ENCODE peak calls at places on chromosomes 4 and X, in ten cellular contexts. S is lung; A is dorsolateral prefrontal cortex; H is CD4-positive, alpha-beta T cell; M is A673; Q is CD8-positive, alpha-beta memory T cell; C is mesendoderm; W is H9; N is RWPE1; R is WERI-Rb-1. E is an unnamed sample.

GRCh38 chrX:78029663-78030062 is 60.2 kb upstream of the PGAM4 start:
- DNase-seq in S (no peak), A (peak), H (no peak), M (peak), Q (no peak), C (peak), W (no peak), N (peak), R (peak), E (peak)

GRCh38 chrX:39619182-39620009 is 478.4 kb downstream of the BCOR start:
- DNase-seq in S (peak), A (no peak), H (no peak), M (no peak), Q (no peak), C (peak), W (no peak), N (peak), R (no peak), E (no peak)

GRCh38 chrX:125308653-125309052 is 11.0 kb upstream of the TEX13C start:
- DNase-seq in S (no peak), A (no peak), H (no peak), M (no peak), Q (no peak), C (no peak), W (no peak), N (no peak), R (no peak), E (no peak)

GRCh38 chr4:124828382-124828781 is 115.8 kb upstream of the ANKRD50 start:
- DNase-seq in S (no peak), A (no peak), H (no peak), M (no peak), Q (no peak), C (no peak), W (no peak), N (no peak), R (no peak), E (no peak)

GRCh38 chr4:18021470-18021719 is 160 bp downstream of the LCORL start:
- DNase-seq in S (no peak), A (no peak), H (no peak), M (no peak), Q (no peak), C (no peak), W (no peak), N (peak), R (no peak), E (no peak)

GRCh38 chr4:37002625-37003024 is 241.9 kb upstream of the NWD2 start:
- DNase-seq in S (no peak), A (no peak), H (no peak), M (no peak), Q (no peak), C (peak), W (no peak), N (no peak), R (no peak), E (no peak)

GRCh38 chrX:21770631-21771321 is 12.9 kb upstream of the SMPX start:
- DNase-seq in S (no peak), A (no peak), H (no peak), M (peak), Q (no peak), C (peak), W (peak), N (no peak), R (no peak), E (no peak)

GRCh38 chrX:70253377-70254062 is 6.5 kb downstream of the P2RY4 start:
- DNase-seq in S (no peak), A (no peak), H (no peak), M (no peak), Q (no peak), C (peak), W (no peak), N (peak), R (no peak), E (no peak)

GRCh38 chrX:93538575-93538974 is 134.8 kb downstream of the NAP1L3 start:
- DNase-seq in S (no peak), A (no peak), H (no peak), M (peak), Q (no peak), C (peak), W (no peak), N (peak), R (no peak), E (no peak)

GRCh38 chrX:129741880-129742758 is 3.3 kb downstream of the XPNPEP2 start:
- DNase-seq in S (no peak), A (no peak), H (no peak), M (no peak), Q (no peak), C (peak), W (peak), N (no peak), R (no peak), E (no peak)
- H3K27ac ChIP-seq in S (no peak), A (no peak), H (no peak), M (no peak), Q (no peak), C (no peak), W (no peak), N (no peak), R (no peak), E (no peak)

GRCh38 chrX:73561791-73562190 is 1.2 kb upstream of the CHIC1 start:
- DNase-seq in S (no peak), A (no peak), H (no peak), M (peak), Q (no peak), C (no peak), W (no peak), N (no peak), R (no peak), E (no peak)
- H3K27ac ChIP-seq in S (no peak), A (no peak), H (no peak), M (no peak), Q (no peak), C (no peak), W (no peak), N (no peak), R (no peak), E (no peak)

GRCh38 chr4:23853986-23854385 is 35.9 kb downstream of the PPARGC1A start:
- DNase-seq in S (no peak), A (no peak), H (no peak), M (no peak), Q (no peak), C (no peak), W (no peak), N (no peak), R (no peak), E (no peak)
- H3K27ac ChIP-seq in S (no peak), A (no peak), H (no peak), M (no peak), Q (no peak), C (no peak), W (no peak), N (no peak), R (no peak), E (no peak)

DNA sequence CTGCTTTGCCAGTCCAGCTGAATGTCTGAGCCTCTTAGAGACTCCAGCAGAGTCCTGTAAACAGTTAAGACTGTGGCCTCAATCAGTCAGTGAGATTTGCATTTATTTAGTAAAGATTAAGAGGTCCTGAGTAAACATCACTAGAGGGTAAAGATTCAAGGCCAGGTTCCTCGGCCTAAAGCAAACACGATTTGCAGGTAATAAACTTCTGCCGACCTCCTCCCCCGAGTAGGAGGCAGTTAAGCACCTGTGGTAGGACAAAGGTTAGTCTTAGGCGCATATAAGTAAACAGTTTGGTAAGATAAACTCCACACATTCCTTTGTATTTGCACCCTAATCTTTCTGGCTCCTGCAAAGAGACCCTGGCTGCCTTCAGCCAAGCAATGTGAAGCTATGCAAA is 99.6 kb downstream of the CFAP47 start:
- DNase-seq in S (no peak), A (no peak), H (no peak), M (no peak), Q (no peak), C (peak), W (no peak), N (no peak), R (no peak), E (no peak)
- H3K27ac ChIP-seq in S (no peak), A (no peak), H (no peak), M (no peak), Q (no peak), C (no peak), W (no peak), N (no peak), R (no peak), E (no peak)

GRCh38 chr4:119537586-119537985 is 91.0 kb downstream of the PDE5A start:
- DNase-seq in S (no peak), A (no peak), H (no peak), M (no peak), Q (no peak), C (no peak), W (no peak), N (no peak), R (no peak), E (no peak)
- H3K27ac ChIP-seq in S (no peak), A (no peak), H (no peak), M (no peak), Q (no peak), C (no peak), W (no peak), N (no peak), R (no peak), E (no peak)

GRCh38 chr4:98996056-98996941 is 778 bp downstream of the METAP1 start:
- DNase-seq in S (no peak), A (no peak), H (no peak), M (peak), Q (no peak), C (peak), W (no peak), N (peak), R (peak), E (peak)
- H3K27ac ChIP-seq in S (peak), A (peak), H (peak), M (peak), Q (peak), C (peak), W (no peak), N (peak), R (peak), E (peak)

DNA sequence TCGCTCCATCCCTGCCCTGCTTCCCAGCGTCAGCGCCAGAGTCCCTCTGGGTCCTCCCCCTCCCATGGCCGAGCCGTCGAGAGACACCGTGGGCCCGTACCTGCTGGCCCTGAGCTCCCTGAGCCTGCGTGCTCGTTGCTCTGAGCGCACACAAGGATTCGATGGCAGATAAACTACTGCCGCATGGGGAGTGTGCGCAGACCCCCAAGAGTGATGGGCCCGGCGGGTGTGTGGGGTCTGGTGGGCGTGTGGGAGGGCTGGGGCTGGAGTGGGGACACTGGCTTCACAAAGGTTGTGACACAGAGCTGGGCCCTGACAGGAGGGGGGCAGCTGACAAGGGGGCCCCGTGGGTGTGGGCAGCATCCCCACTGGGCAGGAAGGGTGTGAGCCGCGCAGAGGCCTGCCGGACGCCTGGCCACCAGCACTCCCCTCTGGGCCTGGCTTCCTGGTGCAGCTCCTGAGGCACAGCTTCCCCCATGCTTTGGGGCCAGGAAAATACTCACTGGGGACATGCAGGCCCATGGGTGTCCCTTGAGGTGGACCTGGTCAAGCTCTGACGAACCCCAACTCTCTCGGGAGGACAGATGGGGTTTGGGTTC is 4.8 kb upstream of the RGS12 start:
- DNase-seq in S (no peak), A (peak), H (no peak), M (no peak), Q (no peak), C (no peak), W (peak), N (no peak), R (no peak), E (no peak)
- H3K27ac ChIP-seq in S (no peak), A (no peak), H (no peak), M (no peak), Q (no peak), C (no peak), W (no peak), N (no peak), R (no peak), E (no peak)

DNA sequence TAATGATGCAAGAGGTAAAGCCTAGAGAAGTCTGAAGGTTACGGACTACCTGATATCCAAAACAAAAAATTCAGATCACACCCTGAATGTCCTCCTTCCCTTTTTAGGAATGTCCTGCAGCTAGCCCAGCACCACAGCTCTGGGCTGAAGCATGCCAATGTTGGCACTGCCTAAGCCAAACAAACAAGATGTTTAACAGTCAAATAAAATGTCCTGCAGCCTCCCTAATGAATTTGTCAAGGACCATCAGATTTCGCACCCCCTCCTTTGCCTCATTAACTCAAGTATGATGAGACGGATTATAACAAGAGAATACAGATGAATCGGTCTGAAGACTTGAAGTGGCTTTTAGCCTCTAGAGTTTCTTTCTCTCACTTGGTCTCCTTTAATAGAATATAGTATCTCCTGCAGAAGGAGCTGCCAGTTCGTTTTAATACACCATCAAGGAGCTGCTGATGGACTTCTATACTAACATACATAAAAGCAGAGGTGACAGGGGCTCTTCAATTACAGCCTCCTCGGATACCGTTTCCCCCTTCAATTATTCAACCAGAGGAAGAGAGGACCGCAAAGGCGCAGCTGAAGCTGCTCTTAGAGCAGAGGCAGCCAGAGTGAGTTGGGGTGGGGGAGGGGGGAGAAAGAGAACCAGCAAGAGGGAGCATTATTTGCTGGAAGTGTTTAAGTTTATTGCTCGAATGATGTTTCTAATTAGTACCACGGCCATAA is 3.0 kb upstream of the MAB21L2 start:
- DNase-seq in S (no peak), A (no peak), H (no peak), M (no peak), Q (no peak), C (peak), W (peak), N (no peak), R (no peak), E (no peak)
- H3K27ac ChIP-seq in S (no peak), A (no peak), H (no peak), M (no peak), Q (no peak), C (no peak), W (no peak), N (no peak), R (no peak), E (no peak)

GRCh38 chrX:91434351-91435168 is at the start of gene PABPC5:
- DNase-seq in S (peak), A (peak), H (no peak), M (peak), Q (no peak), C (peak), W (peak), N (no peak), R (no peak), E (peak)
- H3K27ac ChIP-seq in S (peak), A (peak), H (no peak), M (no peak), Q (no peak), C (no peak), W (no peak), N (no peak), R (no peak), E (peak)

DNA sequence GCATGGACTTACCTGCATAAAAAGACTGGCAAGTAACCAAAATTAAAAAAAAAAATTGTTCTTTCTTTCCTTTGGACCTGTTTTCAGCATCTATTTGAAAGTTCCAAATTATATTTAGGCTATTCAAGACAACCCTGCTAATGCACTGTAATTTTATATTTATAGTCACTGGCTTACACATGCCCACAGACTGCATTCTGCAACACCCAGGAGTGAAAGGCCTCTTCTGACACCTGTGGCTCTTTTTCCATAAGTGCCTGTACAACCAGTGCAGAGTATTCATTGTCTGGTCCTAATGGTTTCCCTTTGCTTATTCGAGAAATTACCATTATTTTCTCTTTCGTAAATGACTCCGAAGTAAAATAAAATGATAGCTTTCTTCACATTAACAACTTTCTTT is 143.3 kb downstream of the RNF150 start:
- DNase-seq in S (no peak), A (no peak), H (no peak), M (no peak), Q (no peak), C (no peak), W (no peak), N (no peak), R (no peak), E (no peak)
- H3K27ac ChIP-seq in S (no peak), A (no peak), H (no peak), M (no peak), Q (no peak), C (no peak), W (no peak), N (no peak), R (no peak), E (no peak)

E was measured in caudate nucleus.